ENCODE peak calls at places on chromosomes 2 and 18, in five cellular contexts. L is NT2/D1, C is breast epithelium, K is IMR-90, I is K562. Q is an unnamed sample.

GRCh38 chr2:9069496-9069991 is 66.1 kb upstream of the MBOAT2 start:
- DNase-seq in C (no peak), I (no peak), K (no peak), L (no peak), Q (no peak)

GRCh38 chr2:69366-70344 is 23.4 kb upstream of the FAM110C start:
- DNase-seq in K (no peak), L (no peak), I (peak; percentile 23), C (no peak), Q (no peak)

GRCh38 chr2:67579791-67580190 is 182.7 kb downstream of the ETAA1 start:
- DNase-seq in I (no peak), K (no peak), L (no peak), C (no peak), Q (no peak)

GRCh38 chr18:66013976-66014375 is 263.2 kb downstream of the CDH7 start:
- DNase-seq in C (no peak), I (no peak), K (no peak), L (no peak), Q (no peak)

GRCh38 chr2:23376972-23377371 is 8.0 kb upstream of the KLHL29 start:
- DNase-seq in I (no peak), K (peak; percentile 65), C (no peak), L (no peak), Q (no peak)

GRCh38 chr2:172674034-172674967 is 61.3 kb upstream of the RAPGEF4 start:
- DNase-seq in K (no peak), I (peak; percentile 74), C (no peak), L (peak; percentile 13), Q (no peak)

GRCh38 chr2:234331566-234331965 is 165.3 kb downstream of the ARL4C start:
- DNase-seq in L (no peak), K (no peak), C (no peak), I (no peak), Q (no peak)

GRCh38 chr2:65957886-65958285 is 477.0 kb upstream of the MEIS1 start:
- DNase-seq in L (peak; percentile 35), K (no peak), C (no peak), I (no peak), Q (no peak)

GRCh38 chr2:47631840-47632398 is 151.0 kb upstream of the MSH6 start:
- DNase-seq in L (no peak), I (no peak), C (no peak), K (peak; percentile 68), Q (peak; percentile 84)

GRCh38 chr18:25233582-25234362 is 118.2 kb downstream of the ZNF521 start:
- DNase-seq in K (peak; percentile 44), C (no peak), I (no peak), L (no peak), Q (no peak)

GRCh38 chr2:135694711-135695110 is 46.9 kb upstream of the UBXN4 start:
- DNase-seq in K (peak; percentile 7), C (no peak), I (no peak), L (no peak), Q (no peak)

GRCh38 chr2:136386046-136386445 is 268.1 kb upstream of the CXCR4 start:
- DNase-seq in C (no peak), I (no peak), L (no peak), K (no peak), Q (no peak)

GRCh38 chr2:206478340-206478739 is 35.0 kb downstream of the ADAM23 start:
- DNase-seq in K (no peak), C (no peak), L (no peak), I (no peak), Q (no peak)

GRCh38 chr2:100411841-100412292 is 5.6 kb downstream of the CHST10 start:
- DNase-seq in I (no peak), K (no peak), C (no peak), L (peak; percentile 69), Q (no peak)

GRCh38 chr2:123532999-123533398 is 492.1 kb upstream of the CNTNAP5 start:
- DNase-seq in K (no peak), L (no peak), C (no peak), I (no peak), Q (no peak)

GRCh38 chr2:238936162-238937052 is 88.5 kb downstream of the TWIST2 start:
- DNase-seq in C (no peak), L (no peak), K (no peak), I (no peak), Q (peak; percentile 58)

GRCh38 chr2:36357506-36358316 is 2.1 kb downstream of the CRIM1 start:
- DNase-seq in I (no peak), C (no peak), K (peak; percentile 85), L (no peak), Q (peak; percentile 77)

GRCh38 chr2:162261032-162261945 is 18.0 kb upstream of the FAP start:
- DNase-seq in K (peak; percentile 80), I (no peak), L (no peak), C (no peak), Q (peak; percentile 75)

GRCh38 chr2:44139741-44140140 is 28.9 kb upstream of the PPM1B start:
- DNase-seq in L (no peak), C (no peak), K (no peak), I (no peak), Q (no peak)
- H3K4me3 ChIP-seq in L (no peak overlapping the region), C (no peak overlapping the region), K (no peak overlapping the region), I (no peak overlapping the region), Q (no peak overlapping the region)

GRCh38 chr18:9763157-9763556 is 55.1 kb downstream of the RAB31 start:
- DNase-seq in I (no peak), L (no peak), K (no peak), C (no peak), Q (no peak)

GRCh38 chr18:9766076-9766481 is 58.0 kb downstream of the RAB31 start:
- DNase-seq in L (no peak), C (no peak), I (no peak), K (no peak), Q (no peak)

GRCh38 chr18:9762561-9762960 is 54.5 kb downstream of the RAB31 start:
- DNase-seq in K (no peak), C (no peak), I (peak; percentile 42), L (no peak), Q (no peak)

GRCh38 chr18:9763876-9764605 is 55.9 kb downstream of the RAB31 start:
- DNase-seq in L (no peak), I (no peak), C (no peak), K (no peak), Q (no peak)

DNA sequence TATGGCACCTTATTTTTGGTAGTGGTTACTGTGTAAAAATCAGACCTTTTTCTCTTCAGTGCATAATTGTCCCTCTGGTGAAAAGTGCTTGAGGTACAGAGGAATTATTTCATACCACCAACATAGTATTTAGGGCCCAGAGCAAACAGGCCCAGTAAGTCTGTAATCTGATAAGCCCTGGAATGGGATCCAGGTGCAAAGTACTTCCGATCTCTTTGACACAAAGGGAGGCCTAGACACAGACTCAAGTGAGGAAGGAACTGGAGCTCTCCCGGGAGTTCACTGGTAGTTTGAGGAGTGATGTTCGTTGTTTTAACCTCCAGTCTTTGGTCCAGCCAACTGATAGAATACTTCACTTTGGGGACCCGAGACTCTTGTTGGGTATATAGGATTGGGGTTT is 57.4 kb downstream of the RAB31 start:
- DNase-seq in I (no peak), C (no peak), L (no peak), K (no peak), Q (no peak)
- H3K36me3 ChIP-seq in I (peaks cover 3% of the 10 kb centered on the region), C (no peaks in the 10 kb centered on the region), L (peaks cover 4% of the 10 kb centered on the region), K (no peaks in the 10 kb centered on the region), Q (no peaks in the 10 kb centered on the region)

GRCh38 chr18:78828131-78828530 is 151.5 kb upstream of the SALL3 start:
- DNase-seq in L (no peak), I (no peak), C (no peak), K (no peak), Q (no peak)
- H3K9me3 ChIP-seq in L (peaks cover 8% of the 10 kb centered on the region), I (no peaks in the 10 kb centered on the region), C (no peaks in the 10 kb centered on the region), K (peaks cover 61% of the 10 kb centered on the region), Q (no peaks in the 10 kb centered on the region)

GRCh38 chr18:62524443-62525200 is 1.8 kb downstream of the ZCCHC2 start:
- DNase-seq in I (peak; percentile 44), C (peak; percentile 66), L (no peak), K (peak; percentile 45), Q (peak; percentile 69)

GRCh38 chr18:62522510-62523254 is at the start of gene ZCCHC2:
- DNase-seq in K (peak; percentile 96), L (peak; percentile 87), C (peak; percentile 98), I (peak; percentile 92), Q (peak; percentile 98)

GRCh38 chr18:62523631-62524442 is 1.0 kb downstream of the ZCCHC2 start:
- DNase-seq in I (peak; percentile 15), L (no peak), C (peak; percentile 59), K (peak; percentile 52), Q (peak; percentile 73)

GRCh38 chr18:62522178-62522509 is 681 bp upstream of the ZCCHC2 start:
- DNase-seq in I (no peak), C (no peak), L (no peak), K (no peak), Q (no peak)

DNA sequence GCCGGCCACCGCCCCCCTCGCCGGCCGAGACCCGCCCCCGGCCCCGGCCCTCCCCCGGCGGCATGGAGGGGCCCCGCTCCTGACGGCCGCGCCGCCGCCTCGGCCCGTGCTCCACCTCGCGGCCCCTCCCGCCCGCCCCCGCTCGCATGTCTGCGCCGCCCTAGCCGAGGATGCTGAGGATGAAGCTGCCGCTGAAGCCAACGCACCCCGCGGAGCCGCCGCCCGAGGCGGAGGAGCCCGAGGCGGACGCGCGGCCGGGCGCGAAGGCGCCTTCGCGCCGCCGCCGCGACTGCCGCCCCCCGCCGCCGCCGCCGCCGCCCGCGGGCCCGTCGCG is 397 bp downstream of the ZCCHC2 start:
- DNase-seq in I (no peak), C (no peak), K (no peak), L (no peak), Q (no peak)
- H3K4me3 ChIP-seq in I (peak overlapping the region; percentile 86), C (peak overlapping the region; percentile 87), K (peak overlapping the region; percentile 83), L (peak overlapping the region; percentile 71), Q (peak overlapping the region; percentile 96)

GRCh38 chr2:231800493-231801091 is 14.3 kb downstream of the COPS7B start:
- DNase-seq in K (peak; percentile 29), L (peak; percentile 43), I (peak; percentile 45), C (no peak), Q (no peak)
- H3K36me3 ChIP-seq in K (peaks cover 29% of the 10 kb centered on the region), L (peaks cover 74% of the 10 kb centered on the region), I (peaks cover 54% of the 10 kb centered on the region), C (no peaks in the 10 kb centered on the region), Q (peaks cover 71% of the 10 kb centered on the region)

Q was measured in ascending aorta.